ENCODE peak calls at places on chromosomes 4 and X, in six cellular contexts. One of them, this sample, is unnamed.

GRCh38 chr4:168528131-168528949 is 31.5 kb downstream of the PALLD start:
- DNase-seq in spleen: no peak
- DNase-seq in transverse colon: no peak
- DNase-seq in HCT116: no peak
- DNase-seq in HepG2: no peak
- DNase-seq in breast epithelium: no peak
- DNase-seq in this sample: no peak

GRCh38 chr4:42425146-42426065 is 28.1 kb downstream of the SHISA3 start:
- DNase-seq in HepG2: no peak
- DNase-seq in spleen: no peak
- DNase-seq in HCT116: no peak
- DNase-seq in transverse colon: no peak
- DNase-seq in breast epithelium: no peak
- DNase-seq in this sample: no peak

GRCh38 chr4:125838924-125839323 is 524.2 kb downstream of the FAT4 start:
- DNase-seq in breast epithelium: no peak
- DNase-seq in HCT116: no peak
- DNase-seq in transverse colon: no peak
- DNase-seq in HepG2: no peak
- DNase-seq in spleen: no peak
- DNase-seq in this sample: no peak

GRCh38 chr4:13476915-13477314 is 7.2 kb downstream of the RAB28 start:
- DNase-seq in transverse colon: no peak
- DNase-seq in HCT116: no peak
- DNase-seq in spleen: no peak
- DNase-seq in HepG2: no peak
- DNase-seq in breast epithelium: no peak
- DNase-seq in this sample: no peak

GRCh38 chr4:74524985-74525384 is 80.0 kb downstream of the AREG start:
- DNase-seq in spleen: no peak
- DNase-seq in HepG2: no peak
- DNase-seq in breast epithelium: no peak
- DNase-seq in HCT116: no peak
- DNase-seq in transverse colon: no peak
- DNase-seq in this sample: no peak

GRCh38 chrX:54891573-54891972 is 29.1 kb upstream of the TRO start:
- DNase-seq in breast epithelium: no peak
- DNase-seq in HCT116: peak; percentile 23
- DNase-seq in transverse colon: peak; percentile 19
- DNase-seq in spleen: no peak
- DNase-seq in HepG2: peak; percentile 21
- DNase-seq in this sample: no peak

GRCh38 chr4:46270986-46271596 is 118.8 kb downstream of the GABRA2 start:
- DNase-seq in breast epithelium: no peak
- DNase-seq in transverse colon: no peak
- DNase-seq in HCT116: no peak
- DNase-seq in HepG2: peak; percentile 17
- DNase-seq in spleen: no peak
- DNase-seq in this sample: no peak

GRCh38 chrX:147912093-147912801 is 528 bp downstream of the FMR1 start:
- DNase-seq in transverse colon: peak; percentile 24
- DNase-seq in spleen: peak; percentile 89
- DNase-seq in HepG2: no peak
- DNase-seq in HCT116: no peak
- DNase-seq in breast epithelium: peak; percentile 49
- DNase-seq in this sample: peak; percentile 12

GRCh38 chr4:146959692-146960091 is 14.0 kb upstream of the TTC29 start:
- DNase-seq in HCT116: no peak
- DNase-seq in breast epithelium: no peak
- DNase-seq in HepG2: no peak
- DNase-seq in spleen: no peak
- DNase-seq in transverse colon: no peak
- DNase-seq in this sample: no peak

GRCh38 chr4:23504094-23504493 is 385.8 kb downstream of the PPARGC1A start:
- DNase-seq in HepG2: no peak
- DNase-seq in transverse colon: no peak
- DNase-seq in HCT116: no peak
- DNase-seq in breast epithelium: no peak
- DNase-seq in spleen: no peak
- DNase-seq in this sample: no peak

GRCh38 chrX:128106630-128107029 is 54.4 kb upstream of the ACTRT1 start:
- DNase-seq in transverse colon: no peak
- DNase-seq in HepG2: peak; percentile 3
- DNase-seq in HCT116: no peak
- DNase-seq in breast epithelium: no peak
- DNase-seq in spleen: no peak
- DNase-seq in this sample: no peak

GRCh38 chr4:148542922-148543623 is 100.9 kb upstream of the NR3C2 start:
- DNase-seq in breast epithelium: no peak
- DNase-seq in transverse colon: no peak
- DNase-seq in HCT116: no peak
- DNase-seq in HepG2: no peak
- DNase-seq in spleen: no peak
- DNase-seq in this sample: no peak

GRCh38 chr4:38069271-38069760 is 109.1 kb downstream of the PTTG2 start:
- DNase-seq in spleen: no peak
- DNase-seq in transverse colon: peak; percentile 72
- DNase-seq in HCT116: no peak
- DNase-seq in breast epithelium: no peak
- DNase-seq in HepG2: no peak
- DNase-seq in this sample: peak; percentile 20

GRCh38 chr4:29970626-29971025 is 749.5 kb upstream of the PCDH7 start:
- DNase-seq in HepG2: no peak
- DNase-seq in breast epithelium: no peak
- DNase-seq in transverse colon: no peak
- DNase-seq in spleen: no peak
- DNase-seq in HCT116: peak; percentile 37
- DNase-seq in this sample: no peak

GRCh38 chr4:56654238-56654632 is 26.9 kb downstream of the HOPX start:
- DNase-seq in HCT116: no peak
- DNase-seq in transverse colon: peak; percentile 59
- DNase-seq in spleen: no peak
- DNase-seq in HepG2: no peak
- DNase-seq in breast epithelium: no peak
- DNase-seq in this sample: no peak

GRCh38 chr4:1723131-1723801 is 1.9 kb downstream of the TACC3 start:
- DNase-seq in breast epithelium: no peak
- DNase-seq in HepG2: no peak
- DNase-seq in HCT116: no peak
- DNase-seq in spleen: peak; percentile 90
- DNase-seq in transverse colon: no peak
- DNase-seq in this sample: no peak

GRCh38 chrX:13164611-13165010 is 120.2 kb upstream of the FAM9C start:
- DNase-seq in spleen: no peak
- DNase-seq in HCT116: no peak
- DNase-seq in breast epithelium: no peak
- DNase-seq in HepG2: no peak
- DNase-seq in transverse colon: no peak
- DNase-seq in this sample: no peak

GRCh38 chr4:159410076-159410777 is 307.3 kb downstream of the RAPGEF2 start:
- DNase-seq in HepG2: no peak
- DNase-seq in breast epithelium: no peak
- DNase-seq in HCT116: no peak
- DNase-seq in spleen: no peak
- DNase-seq in transverse colon: no peak
- DNase-seq in this sample: no peak

GRCh38 chr4:51831133-51831532 is 11.8 kb upstream of the DCUN1D4 start:
- DNase-seq in transverse colon: peak; percentile 74
- DNase-seq in breast epithelium: no peak
- DNase-seq in spleen: peak; percentile 80
- DNase-seq in HCT116: peak; percentile 36
- DNase-seq in HepG2: peak; percentile 46
- DNase-seq in this sample: no peak

GRCh38 chrX:18883961-18884765 is 99.8 kb downstream of the PHKA2 start:
- DNase-seq in HCT116: no peak
- DNase-seq in HepG2: no peak
- DNase-seq in spleen: peak; percentile 54
- DNase-seq in transverse colon: no peak
- DNase-seq in breast epithelium: no peak
- DNase-seq in this sample: no peak

GRCh38 chrX:106780259-106780658 is 22.2 kb upstream of the TBC1D8B start:
- DNase-seq in spleen: no peak
- DNase-seq in HepG2: no peak
- DNase-seq in HCT116: no peak
- DNase-seq in breast epithelium: no peak
- DNase-seq in transverse colon: no peak
- DNase-seq in this sample: no peak

GRCh38 chr4:82031386-82031785 is 342.4 kb downstream of the HNRNPD start:
- DNase-seq in HepG2: no peak
- DNase-seq in HCT116: no peak
- DNase-seq in transverse colon: no peak
- DNase-seq in spleen: no peak
- DNase-seq in breast epithelium: no peak
- DNase-seq in this sample: no peak

GRCh38 chr4:177464026-177464425 is 21.8 kb upstream of the AGA start:
- DNase-seq in spleen: no peak
- DNase-seq in breast epithelium: no peak
- DNase-seq in HCT116: no peak
- DNase-seq in HepG2: no peak
- DNase-seq in transverse colon: no peak
- DNase-seq in this sample: no peak

GRCh38 chr4:143721317-143721716 is 20.8 kb upstream of the FREM3 start:
- DNase-seq in HepG2: no peak
- DNase-seq in transverse colon: no peak
- DNase-seq in HCT116: no peak
- DNase-seq in breast epithelium: no peak
- DNase-seq in spleen: no peak
- DNase-seq in this sample: no peak

DNA sequence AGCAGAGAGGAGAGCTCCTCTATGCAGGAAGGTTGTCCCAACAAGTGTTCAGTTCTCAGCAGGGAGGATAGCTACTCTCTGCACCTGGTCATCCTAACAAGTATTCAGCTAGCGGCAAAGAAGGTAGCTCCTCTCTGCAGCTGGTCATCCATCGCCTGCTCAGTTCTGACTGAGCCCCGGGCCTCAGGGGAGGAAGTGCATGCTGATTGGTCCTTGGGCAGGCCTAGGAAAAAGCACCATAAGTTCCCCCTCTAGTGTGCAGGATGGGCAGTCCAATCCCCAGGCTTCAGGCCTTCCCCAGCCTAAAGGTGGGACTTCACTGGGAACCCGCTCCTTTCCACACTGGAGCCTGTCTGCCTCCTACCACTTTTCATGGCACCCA is 4.4 kb upstream of the FBXW7 start:
- DNase-seq in HepG2: peak; percentile 23
- DNase-seq in breast epithelium: no peak
- DNase-seq in transverse colon: no peak
- DNase-seq in spleen: no peak
- DNase-seq in HCT116: no peak
- DNase-seq in this sample: no peak
- TF ChIP-seq POLR2AphosphoS5 in HepG2: no peak
- TF ChIP-seq POLR2AphosphoS5 in breast epithelium: no peak
- TF ChIP-seq POLR2AphosphoS5 in transverse colon: no peak
- TF ChIP-seq POLR2AphosphoS5 in spleen: peak; percentile 5
- TF ChIP-seq POLR2AphosphoS5 in HCT116: no peak
- TF ChIP-seq POLR2AphosphoS5 in this sample: no peak

GRCh38 chr4:185203380-185204237 is at the start of gene CFAP97:
- DNase-seq in spleen: peak; percentile 97
- DNase-seq in transverse colon: peak; percentile 92
- DNase-seq in HepG2: peak; percentile 65
- DNase-seq in HCT116: peak; percentile 53
- DNase-seq in breast epithelium: peak; percentile 79
- DNase-seq in this sample: peak; percentile 62
- TF ChIP-seq POLR2A in spleen: peak; percentile 12
- TF ChIP-seq POLR2A in transverse colon: no peak
- TF ChIP-seq POLR2A in HepG2: peak; percentile 34
- TF ChIP-seq POLR2A in HCT116: peak; percentile 78
- TF ChIP-seq POLR2A in breast epithelium: no peak
- TF ChIP-seq POLR2A in this sample: peak; percentile 16

GRCh38 chr4:87633239-87633638 is 16.8 kb upstream of the DMP1 start:
- DNase-seq in breast epithelium: no peak
- DNase-seq in spleen: no peak
- DNase-seq in HepG2: no peak
- DNase-seq in HCT116: no peak
- DNase-seq in transverse colon: no peak
- DNase-seq in this sample: no peak
- TF ChIP-seq POLR2AphosphoS5 in breast epithelium: no peak
- TF ChIP-seq POLR2AphosphoS5 in spleen: no peak
- TF ChIP-seq POLR2AphosphoS5 in HepG2: no peak
- TF ChIP-seq POLR2AphosphoS5 in HCT116: no peak
- TF ChIP-seq POLR2AphosphoS5 in transverse colon: no peak
- TF ChIP-seq POLR2AphosphoS5 in this sample: no peak

DNA sequence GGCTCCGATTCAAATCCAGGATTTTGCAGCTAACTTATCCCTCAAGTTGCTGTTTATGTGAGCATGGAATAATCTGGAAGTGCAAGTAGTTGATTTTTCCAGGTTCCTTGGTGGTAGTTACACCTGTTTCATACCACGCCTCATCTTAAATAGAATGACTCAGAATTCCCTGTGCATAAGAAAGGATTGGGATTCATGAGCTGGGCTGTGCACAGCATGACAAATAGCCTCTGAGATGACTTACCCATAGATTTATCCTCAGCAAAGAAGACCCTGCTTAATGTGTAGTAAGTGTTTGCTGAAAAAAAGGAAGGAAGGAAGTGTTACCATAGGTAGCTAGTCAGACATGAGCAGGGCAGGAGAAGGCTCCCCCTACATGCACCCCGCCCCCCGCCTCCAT is 777.7 kb upstream of the ADGRL3 start:
- DNase-seq in HCT116: no peak
- DNase-seq in breast epithelium: no peak
- DNase-seq in transverse colon: no peak
- DNase-seq in spleen: no peak
- DNase-seq in HepG2: no peak
- DNase-seq in this sample: no peak
- TF ChIP-seq POLR2A in HCT116: no peak
- TF ChIP-seq POLR2A in breast epithelium: no peak
- TF ChIP-seq POLR2A in transverse colon: no peak
- TF ChIP-seq POLR2A in spleen: no peak
- TF ChIP-seq POLR2A in HepG2: no peak
- TF ChIP-seq POLR2A in this sample: no peak

GRCh38 chr4:48470570-48470969 is 12.6 kb upstream of the SLC10A4 start:
- DNase-seq in breast epithelium: no peak
- DNase-seq in HepG2: no peak
- DNase-seq in spleen: no peak
- DNase-seq in HCT116: no peak
- DNase-seq in transverse colon: no peak
- DNase-seq in this sample: no peak
- TF ChIP-seq POLR2AphosphoS5 in breast epithelium: no peak
- TF ChIP-seq POLR2AphosphoS5 in HepG2: no peak
- TF ChIP-seq POLR2AphosphoS5 in spleen: no peak
- TF ChIP-seq POLR2AphosphoS5 in HCT116: no peak
- TF ChIP-seq POLR2AphosphoS5 in transverse colon: no peak
- TF ChIP-seq POLR2AphosphoS5 in this sample: no peak

GRCh38 chrX:133305348-133305747 is 87.2 kb upstream of the TFDP3 start:
- DNase-seq in HCT116: no peak
- DNase-seq in transverse colon: no peak
- DNase-seq in HepG2: no peak
- DNase-seq in breast epithelium: no peak
- DNase-seq in spleen: no peak
- DNase-seq in this sample: no peak
- TF ChIP-seq POLR2A in HCT116: no peak
- TF ChIP-seq POLR2A in transverse colon: no peak
- TF ChIP-seq POLR2A in HepG2: no peak
- TF ChIP-seq POLR2A in breast epithelium: no peak
- TF ChIP-seq POLR2A in spleen: no peak
- TF ChIP-seq POLR2A in this sample: no peak